ENCODE peak calls at places on chromosomes 1 and 21, in six cellular contexts. One of them, this sample, is unnamed.

GRCh38 chr1:67735806-67736627 is 51.0 kb downstream of the GADD45A start:
- DNase-seq in fibroblast of pulmonary artery: peak; percentile 98
- DNase-seq in HFF-Myc: peak; percentile 87
- DNase-seq in heart right ventricle: peak; percentile 54
- DNase-seq in fibroblast of mammary gland: peak; percentile 94
- DNase-seq in brain microvascular endothelial cell: peak; percentile 95
- DNase-seq in this sample: peak; percentile 88

GRCh38 chr1:168430348-168430747 is 113.4 kb downstream of the XCL2 start:
- DNase-seq in HFF-Myc: no peak
- DNase-seq in fibroblast of mammary gland: no peak
- DNase-seq in heart right ventricle: peak; percentile 25
- DNase-seq in fibroblast of pulmonary artery: no peak
- DNase-seq in brain microvascular endothelial cell: no peak
- DNase-seq in this sample: no peak

GRCh38 chr1:189211742-189212141 is 1265.9 kb downstream of the BRINP3 start:
- DNase-seq in fibroblast of pulmonary artery: peak; percentile 44
- DNase-seq in fibroblast of mammary gland: no peak
- DNase-seq in brain microvascular endothelial cell: no peak
- DNase-seq in HFF-Myc: no peak
- DNase-seq in heart right ventricle: no peak
- DNase-seq in this sample: no peak

GRCh38 chr1:15296602-15297321 is 49.7 kb downstream of the FHAD1 start:
- DNase-seq in fibroblast of mammary gland: no peak
- DNase-seq in brain microvascular endothelial cell: no peak
- DNase-seq in fibroblast of pulmonary artery: peak; percentile 14
- DNase-seq in heart right ventricle: no peak
- DNase-seq in HFF-Myc: no peak
- DNase-seq in this sample: no peak

GRCh38 chr1:111735858-111736544 is 3.2 kb downstream of the INKA2 start:
- DNase-seq in brain microvascular endothelial cell: no peak
- DNase-seq in fibroblast of mammary gland: no peak
- DNase-seq in HFF-Myc: no peak
- DNase-seq in heart right ventricle: no peak
- DNase-seq in fibroblast of pulmonary artery: no peak
- DNase-seq in this sample: peak; percentile 35

GRCh38 chr21:36557316-36557715 is 77.4 kb upstream of the CLDN14 start:
- DNase-seq in heart right ventricle: no peak
- DNase-seq in fibroblast of pulmonary artery: peak; percentile 21
- DNase-seq in brain microvascular endothelial cell: no peak
- DNase-seq in HFF-Myc: no peak
- DNase-seq in fibroblast of mammary gland: no peak
- DNase-seq in this sample: no peak

GRCh38 chr1:55623339-55623738 is 408.2 kb upstream of the USP24 start:
- DNase-seq in fibroblast of mammary gland: peak; percentile 68
- DNase-seq in HFF-Myc: no peak
- DNase-seq in heart right ventricle: peak; percentile 49
- DNase-seq in brain microvascular endothelial cell: no peak
- DNase-seq in fibroblast of pulmonary artery: peak; percentile 96
- DNase-seq in this sample: peak; percentile 65

GRCh38 chr1:201267481-201268229 is 15.7 kb upstream of the PKP1 start:
- DNase-seq in fibroblast of mammary gland: peak; percentile 79
- DNase-seq in fibroblast of pulmonary artery: peak; percentile 48
- DNase-seq in heart right ventricle: no peak
- DNase-seq in brain microvascular endothelial cell: peak; percentile 77
- DNase-seq in HFF-Myc: no peak
- DNase-seq in this sample: no peak

GRCh38 chr1:93888900-93889299 is 9.9 kb upstream of the DNTTIP2 start:
- DNase-seq in fibroblast of pulmonary artery: no peak
- DNase-seq in brain microvascular endothelial cell: no peak
- DNase-seq in heart right ventricle: no peak
- DNase-seq in HFF-Myc: no peak
- DNase-seq in fibroblast of mammary gland: no peak
- DNase-seq in this sample: no peak

GRCh38 chr21:38850277-38850951 is 44.7 kb downstream of the ETS2 start:
- DNase-seq in brain microvascular endothelial cell: no peak
- DNase-seq in fibroblast of mammary gland: no peak
- DNase-seq in HFF-Myc: no peak
- DNase-seq in heart right ventricle: no peak
- DNase-seq in fibroblast of pulmonary artery: no peak
- DNase-seq in this sample: no peak

GRCh38 chr1:32500387-32501209 is 35.7 kb downstream of the ZBTB8B start:
- DNase-seq in heart right ventricle: peak; percentile 81
- DNase-seq in HFF-Myc: no peak
- DNase-seq in fibroblast of mammary gland: peak; percentile 48
- DNase-seq in brain microvascular endothelial cell: no peak
- DNase-seq in fibroblast of pulmonary artery: peak; percentile 59
- DNase-seq in this sample: peak; percentile 60

GRCh38 chr1:89546934-89547562 is 22.4 kb downstream of the LRRC8B start:
- DNase-seq in fibroblast of mammary gland: peak; percentile 25
- DNase-seq in fibroblast of pulmonary artery: no peak
- DNase-seq in HFF-Myc: no peak
- DNase-seq in heart right ventricle: no peak
- DNase-seq in brain microvascular endothelial cell: no peak
- DNase-seq in this sample: no peak

GRCh38 chr1:77533660-77534295 is 148.7 kb downstream of the ZZZ3 start:
- DNase-seq in brain microvascular endothelial cell: no peak
- DNase-seq in fibroblast of mammary gland: peak; percentile 79
- DNase-seq in fibroblast of pulmonary artery: peak; percentile 83
- DNase-seq in HFF-Myc: peak; percentile 46
- DNase-seq in heart right ventricle: peak; percentile 34
- DNase-seq in this sample: peak; percentile 77

GRCh38 chr1:96116707-96117106 is 604.9 kb upstream of the PTBP2 start:
- DNase-seq in fibroblast of mammary gland: no peak
- DNase-seq in HFF-Myc: no peak
- DNase-seq in heart right ventricle: no peak
- DNase-seq in fibroblast of pulmonary artery: no peak
- DNase-seq in brain microvascular endothelial cell: peak; percentile 41
- DNase-seq in this sample: no peak

GRCh38 chr1:93256433-93256832 is 75.9 kb downstream of the CCDC18 start:
- DNase-seq in fibroblast of mammary gland: no peak
- DNase-seq in HFF-Myc: no peak
- DNase-seq in brain microvascular endothelial cell: no peak
- DNase-seq in heart right ventricle: no peak
- DNase-seq in fibroblast of pulmonary artery: no peak
- DNase-seq in this sample: no peak

GRCh38 chr1:51305371-51305823 is 25.0 kb downstream of the TTC39A start:
- DNase-seq in fibroblast of mammary gland: no peak
- DNase-seq in heart right ventricle: no peak
- DNase-seq in brain microvascular endothelial cell: no peak
- DNase-seq in fibroblast of pulmonary artery: no peak
- DNase-seq in HFF-Myc: no peak
- DNase-seq in this sample: no peak

GRCh38 chr1:54173681-54174080 is 20.9 kb upstream of the CDCP2 start:
- DNase-seq in brain microvascular endothelial cell: no peak
- DNase-seq in heart right ventricle: no peak
- DNase-seq in HFF-Myc: no peak
- DNase-seq in fibroblast of mammary gland: no peak
- DNase-seq in fibroblast of pulmonary artery: no peak
- DNase-seq in this sample: no peak

GRCh38 chr1:165666152-165666551 is 32.2 kb downstream of the ALDH9A1 start:
- DNase-seq in brain microvascular endothelial cell: no peak
- DNase-seq in fibroblast of pulmonary artery: peak; percentile 57
- DNase-seq in fibroblast of mammary gland: peak; percentile 67
- DNase-seq in heart right ventricle: no peak
- DNase-seq in HFF-Myc: no peak
- DNase-seq in this sample: peak; percentile 80

GRCh38 chr1:61077676-61078521 is 4.5 kb upstream of the NFIA start:
- DNase-seq in HFF-Myc: peak; percentile 100
- DNase-seq in fibroblast of pulmonary artery: peak; percentile 100
- DNase-seq in heart right ventricle: peak; percentile 84
- DNase-seq in brain microvascular endothelial cell: peak; percentile 100
- DNase-seq in fibroblast of mammary gland: peak; percentile 100
- DNase-seq in this sample: peak; percentile 99

GRCh38 chr1:9726406-9726805 is 74.9 kb downstream of the PIK3CD start:
- DNase-seq in heart right ventricle: no peak
- DNase-seq in fibroblast of mammary gland: no peak
- DNase-seq in brain microvascular endothelial cell: no peak
- DNase-seq in HFF-Myc: no peak
- DNase-seq in fibroblast of pulmonary artery: no peak
- DNase-seq in this sample: no peak

GRCh38 chr1:178438432-178438831 is 58.3 kb downstream of the CLEC20A start:
- DNase-seq in brain microvascular endothelial cell: no peak
- DNase-seq in fibroblast of pulmonary artery: peak; percentile 6
- DNase-seq in fibroblast of mammary gland: no peak
- DNase-seq in HFF-Myc: no peak
- DNase-seq in heart right ventricle: no peak
- DNase-seq in this sample: peak; percentile 12

GRCh38 chr1:221765527-221765926 is 23.6 kb upstream of the DUSP10 start:
- DNase-seq in brain microvascular endothelial cell: no peak
- DNase-seq in heart right ventricle: no peak
- DNase-seq in fibroblast of pulmonary artery: no peak
- DNase-seq in fibroblast of mammary gland: peak; percentile 53
- DNase-seq in HFF-Myc: no peak
- DNase-seq in this sample: peak; percentile 41

GRCh38 chr1:51927029-51927428 is 48.5 kb upstream of the NRDC start:
- DNase-seq in brain microvascular endothelial cell: peak; percentile 8
- DNase-seq in fibroblast of mammary gland: peak; percentile 47
- DNase-seq in fibroblast of pulmonary artery: no peak
- DNase-seq in HFF-Myc: no peak
- DNase-seq in heart right ventricle: no peak
- DNase-seq in this sample: no peak

GRCh38 chr1:29426701-29427279 is 190.5 kb downstream of the PTPRU start:
- DNase-seq in fibroblast of pulmonary artery: no peak
- DNase-seq in fibroblast of mammary gland: no peak
- DNase-seq in heart right ventricle: peak; percentile 52
- DNase-seq in HFF-Myc: no peak
- DNase-seq in brain microvascular endothelial cell: no peak
- DNase-seq in this sample: no peak

GRCh38 chr1:171140466-171140865 is 44.6 kb upstream of the FMO2 start:
- DNase-seq in heart right ventricle: peak; percentile 12
- DNase-seq in fibroblast of mammary gland: peak; percentile 59
- DNase-seq in fibroblast of pulmonary artery: no peak
- DNase-seq in HFF-Myc: no peak
- DNase-seq in brain microvascular endothelial cell: no peak
- DNase-seq in this sample: peak; percentile 39

GRCh38 chr1:186139706-186140105 is 235.3 kb downstream of the TPR start:
- DNase-seq in heart right ventricle: no peak
- DNase-seq in fibroblast of pulmonary artery: peak; percentile 66
- DNase-seq in HFF-Myc: no peak
- DNase-seq in brain microvascular endothelial cell: peak; percentile 70
- DNase-seq in fibroblast of mammary gland: peak; percentile 68
- DNase-seq in this sample: no peak

GRCh38 chr1:23198373-23198772 is 18.9 kb downstream of the HTR1D start:
- DNase-seq in brain microvascular endothelial cell: peak; percentile 92
- DNase-seq in fibroblast of mammary gland: peak; percentile 91
- DNase-seq in HFF-Myc: peak; percentile 86
- DNase-seq in heart right ventricle: no peak
- DNase-seq in fibroblast of pulmonary artery: peak; percentile 92
- DNase-seq in this sample: peak; percentile 93

GRCh38 chr1:187956975-187957374 is 1128.2 kb downstream of the PLA2G4A start:
- DNase-seq in HFF-Myc: no peak
- DNase-seq in fibroblast of mammary gland: no peak
- DNase-seq in fibroblast of pulmonary artery: peak; percentile 10
- DNase-seq in heart right ventricle: no peak
- DNase-seq in brain microvascular endothelial cell: no peak
- DNase-seq in this sample: no peak

GRCh38 chr1:16983649-16984048 is 3.2 kb upstream of the MFAP2 start:
- DNase-seq in heart right ventricle: no peak
- DNase-seq in fibroblast of mammary gland: no peak
- DNase-seq in fibroblast of pulmonary artery: no peak
- DNase-seq in brain microvascular endothelial cell: no peak
- DNase-seq in HFF-Myc: no peak
- DNase-seq in this sample: no peak
- H3K4me3 ChIP-seq in heart right ventricle: no peak overlapping the region
- H3K4me3 ChIP-seq in fibroblast of mammary gland: no peak overlapping the region
- H3K4me3 ChIP-seq in fibroblast of pulmonary artery: no peak overlapping the region
- H3K4me3 ChIP-seq in brain microvascular endothelial cell: no peak overlapping the region
- H3K4me3 ChIP-seq in HFF-Myc: no peak overlapping the region
- H3K4me3 ChIP-seq in this sample: no peak overlapping the region

DNA sequence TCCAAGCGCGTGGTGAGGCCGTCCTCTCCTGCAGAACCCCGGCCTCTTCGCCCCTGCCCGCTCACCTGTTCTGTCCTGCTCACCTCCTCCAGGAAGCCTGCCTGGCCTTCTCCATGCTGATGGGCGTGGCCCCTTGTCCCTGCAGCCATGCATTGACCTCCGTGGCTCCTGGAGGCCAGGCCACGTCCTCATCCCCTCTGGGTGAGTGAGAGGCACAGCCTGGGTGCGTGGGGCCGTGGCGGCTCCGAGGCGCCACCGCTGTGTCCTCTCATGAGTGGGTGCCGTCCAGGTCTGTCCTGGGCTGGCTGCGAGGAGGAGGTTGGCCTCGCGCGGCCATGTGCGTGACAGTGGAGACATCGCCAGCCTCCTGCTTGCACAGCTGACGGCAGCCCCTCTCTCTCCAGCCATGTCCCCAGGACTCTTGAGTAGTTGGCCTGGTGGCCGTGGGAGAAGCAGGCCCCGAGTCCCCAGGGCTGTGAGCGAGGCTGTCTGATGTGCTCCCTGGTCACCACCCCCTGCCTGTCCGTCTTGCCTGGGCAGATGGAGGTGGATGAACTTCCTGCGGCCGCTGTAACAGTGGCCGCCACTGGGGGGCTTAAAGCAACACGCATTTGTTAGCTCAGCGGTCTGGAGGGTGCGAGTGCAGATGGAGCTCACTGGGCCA is 58.1 kb downstream of the PRKCZ start:
- DNase-seq in HFF-Myc: no peak
- DNase-seq in brain microvascular endothelial cell: peak; percentile 58
- DNase-seq in heart right ventricle: peak; percentile 15
- DNase-seq in fibroblast of pulmonary artery: peak; percentile 50
- DNase-seq in fibroblast of mammary gland: peak; percentile 46
- DNase-seq in this sample: peak; percentile 42
- TF ChIP-seq CTCF in HFF-Myc: peak; percentile 51
- TF ChIP-seq CTCF in brain microvascular endothelial cell: peak; percentile 84
- TF ChIP-seq CTCF in heart right ventricle: no peak
- TF ChIP-seq CTCF in fibroblast of pulmonary artery: peak; percentile 49
- TF ChIP-seq CTCF in fibroblast of mammary gland: peak; percentile 56
- TF ChIP-seq CTCF in this sample: peak; percentile 56

GRCh38 chr1:20365421-20366075 is 74.9 kb downstream of the VWA5B1 start:
- DNase-seq in heart right ventricle: no peak
- DNase-seq in fibroblast of mammary gland: no peak
- DNase-seq in fibroblast of pulmonary artery: no peak
- DNase-seq in HFF-Myc: no peak
- DNase-seq in brain microvascular endothelial cell: no peak
- DNase-seq in this sample: no peak
- H3K4me3 ChIP-seq in heart right ventricle: peak overlapping the region; percentile 42
- H3K4me3 ChIP-seq in fibroblast of mammary gland: no peak overlapping the region
- H3K4me3 ChIP-seq in fibroblast of pulmonary artery: no peak overlapping the region
- H3K4me3 ChIP-seq in HFF-Myc: no peak overlapping the region
- H3K4me3 ChIP-seq in brain microvascular endothelial cell: no peak overlapping the region
- H3K4me3 ChIP-seq in this sample: no peak overlapping the region

GRCh38 chr1:30976143-30976542 is 67.6 kb upstream of the SDC3 start:
- DNase-seq in fibroblast of mammary gland: peak; percentile 44
- DNase-seq in heart right ventricle: no peak
- DNase-seq in fibroblast of pulmonary artery: peak; percentile 68
- DNase-seq in HFF-Myc: no peak
- DNase-seq in brain microvascular endothelial cell: no peak
- DNase-seq in this sample: peak; percentile 42

GRCh38 chr1:30975217-30975616 is 66.7 kb upstream of the SDC3 start:
- DNase-seq in HFF-Myc: no peak
- DNase-seq in brain microvascular endothelial cell: no peak
- DNase-seq in fibroblast of mammary gland: no peak
- DNase-seq in heart right ventricle: no peak
- DNase-seq in fibroblast of pulmonary artery: no peak
- DNase-seq in this sample: no peak

GRCh38 chr1:30977511-30977910 is 69.0 kb upstream of the SDC3 start:
- DNase-seq in fibroblast of pulmonary artery: no peak
- DNase-seq in heart right ventricle: no peak
- DNase-seq in fibroblast of mammary gland: no peak
- DNase-seq in brain microvascular endothelial cell: no peak
- DNase-seq in HFF-Myc: no peak
- DNase-seq in this sample: no peak

GRCh38 chr1:30974536-30974935 is 66.0 kb upstream of the SDC3 start:
- DNase-seq in fibroblast of mammary gland: no peak
- DNase-seq in brain microvascular endothelial cell: no peak
- DNase-seq in heart right ventricle: no peak
- DNase-seq in fibroblast of pulmonary artery: no peak
- DNase-seq in HFF-Myc: no peak
- DNase-seq in this sample: no peak

GRCh38 chr1:30977105-30977504 is 68.5 kb upstream of the SDC3 start:
- DNase-seq in fibroblast of mammary gland: peak; percentile 55
- DNase-seq in heart right ventricle: no peak
- DNase-seq in brain microvascular endothelial cell: peak; percentile 29
- DNase-seq in HFF-Myc: no peak
- DNase-seq in fibroblast of pulmonary artery: peak; percentile 22
- DNase-seq in this sample: peak; percentile 73
- TF ChIP-seq CTCF in fibroblast of mammary gland: peak; percentile 40
- TF ChIP-seq CTCF in heart right ventricle: no peak
- TF ChIP-seq CTCF in brain microvascular endothelial cell: peak; percentile 55
- TF ChIP-seq CTCF in HFF-Myc: peak; percentile 14
- TF ChIP-seq CTCF in fibroblast of pulmonary artery: peak; percentile 16
- TF ChIP-seq CTCF in this sample: peak; percentile 34

This sample was measured in fibroblast of villous mesenchyme.